ENCODE peak calls at places on chromosome 7, in seven cellular contexts. R is CD8-positive, alpha-beta memory T cell; G is NT2/D1; K is HCT116; M is heart left ventricle; T is HAP-1; H is breast epithelium. C is an unnamed sample.
A peak's percentile ranks its signal among the peaks of the same experiment; 100 is the strongest.

GRCh38 chr7:12820777-12821176 is 133.3 kb downstream of the ARL4A start:
- DNase-seq in R (no peak), G (no peak), K (no peak), M (no peak), T (peak; percentile 18), H (no peak), C (no peak)

GRCh38 chr7:21030237-21030636 is 243.6 kb upstream of the SP8 start:
- DNase-seq in R (no peak), G (peak; percentile 95), K (no peak), M (no peak), T (peak; percentile 79), H (no peak), C (no peak)

GRCh38 chr7:91609525-91609924 is 271.0 kb downstream of the MTERF1 start:
- DNase-seq in R (no peak), G (no peak), K (no peak), M (no peak), T (no peak), H (no peak), C (no peak)

GRCh38 chr7:74013539-74014272 is 14.3 kb upstream of the ELN start:
- DNase-seq in R (no peak), G (no peak), K (no peak), M (no peak), T (no peak), H (no peak), C (no peak)

GRCh38 chr7:2120251-2120660 is 112.5 kb downstream of the MAD1L1 start:
- DNase-seq in R (peak; percentile 80), G (no peak), K (no peak), M (no peak), T (no peak), H (no peak), C (no peak)

GRCh38 chr7:66575398-66575797 is 53.3 kb upstream of the KCTD7 start:
- DNase-seq in R (no peak), G (no peak), K (no peak), M (no peak), T (no peak), H (no peak), C (no peak)

GRCh38 chr7:74280985-74281384 is 8.2 kb upstream of the CLIP2 start:
- DNase-seq in R (no peak), G (no peak), K (no peak), M (no peak), T (no peak), H (no peak), C (no peak)

GRCh38 chr7:105691692-105692564 is 110.6 kb upstream of the EFCAB10 start:
- DNase-seq in R (peak; percentile 85), G (no peak), K (no peak), M (peak; percentile 51), T (peak; percentile 65), H (peak; percentile 77), C (peak; percentile 36)

GRCh38 chr7:123533929-123534382 is 439 bp downstream of the IQUB start:
- DNase-seq in R (peak; percentile 56), G (no peak), K (no peak), M (peak; percentile 21), T (no peak), H (no peak), C (no peak)

GRCh38 chr7:112416127-112416526 is 34.1 kb upstream of the IFRD1 start:
- DNase-seq in R (no peak), G (no peak), K (no peak), M (no peak), T (no peak), H (no peak), C (no peak)

GRCh38 chr7:64602518-64602917 is 39.6 kb upstream of the ZNF680 start:
- DNase-seq in R (no peak), G (no peak), K (no peak), M (no peak), T (no peak), H (no peak), C (no peak)

GRCh38 chr7:49243521-49243920 is 319.2 kb downstream of the CDC14C start:
- DNase-seq in R (no peak), G (no peak), K (no peak), M (no peak), T (peak; percentile 25), H (no peak), C (no peak)

GRCh38 chr7:132061931-132062330 is 505.5 kb upstream of the PODXL start:
- DNase-seq in R (no peak), G (no peak), K (no peak), M (no peak), T (no peak), H (no peak), C (no peak)

GRCh38 chr7:73426016-73426415 is 7.6 kb upstream of the FZD9 start:
- DNase-seq in R (no peak), G (no peak), K (no peak), M (no peak), T (no peak), H (no peak), C (no peak)

DNA sequence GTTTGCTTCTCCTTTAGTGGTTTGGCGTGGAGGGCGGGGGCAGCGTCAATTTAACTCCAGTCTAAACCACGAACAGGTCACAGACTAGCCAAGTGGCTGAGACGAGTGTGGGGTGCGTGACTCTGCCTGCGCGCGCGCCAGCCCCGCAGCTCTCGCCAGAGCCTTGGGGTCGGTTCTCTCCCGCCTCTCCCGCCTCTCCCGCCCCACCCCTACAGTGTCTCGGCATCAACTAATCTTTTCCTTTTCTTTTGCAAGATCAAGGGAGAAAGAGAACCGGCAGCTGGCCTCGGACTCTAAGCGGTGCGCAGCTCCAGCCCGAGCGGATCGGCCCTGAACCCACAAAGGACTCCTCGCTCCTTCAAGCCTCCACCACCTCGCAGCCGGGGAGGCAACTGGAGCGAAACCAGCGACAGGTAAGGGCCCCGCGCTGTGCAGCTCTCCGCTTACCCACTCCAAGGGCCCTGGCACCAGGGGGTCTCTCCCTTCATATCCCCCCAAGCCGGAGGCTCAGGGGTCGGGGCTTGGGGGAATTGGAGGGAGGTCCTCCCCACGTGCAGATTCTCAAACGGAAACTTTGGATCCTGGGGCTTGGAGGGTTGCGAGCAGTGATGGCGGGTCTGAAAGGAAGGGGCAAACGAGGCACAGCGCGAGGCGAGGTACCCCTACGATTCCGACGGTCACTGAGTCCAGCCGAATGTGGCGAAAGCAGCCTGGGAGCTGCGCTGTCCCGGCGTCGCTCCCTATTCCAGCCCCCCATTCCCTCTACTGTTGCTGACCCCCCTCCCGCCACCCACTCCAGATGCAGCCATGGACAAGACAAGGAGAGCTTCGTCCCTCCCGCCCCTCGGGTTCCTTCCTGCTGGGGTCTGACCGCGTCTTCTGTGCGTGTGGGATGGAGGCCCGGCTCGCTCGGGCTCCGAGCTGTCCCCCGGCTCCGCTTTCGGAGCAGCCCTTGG is 832 bp downstream of the CHRM2 start:
- DNase-seq in R (no peak), G (no peak), K (no peak), M (peak; percentile 32), T (no peak), H (no peak), C (no peak)
- H3K4me3 ChIP-seq in R (no peak overlapping the region), G (peak overlapping the region; percentile 36), K (no peak overlapping the region), M (peak overlapping the region; percentile 81), T (no peak overlapping the region), H (no peak overlapping the region), C (no peak overlapping the region)

DNA sequence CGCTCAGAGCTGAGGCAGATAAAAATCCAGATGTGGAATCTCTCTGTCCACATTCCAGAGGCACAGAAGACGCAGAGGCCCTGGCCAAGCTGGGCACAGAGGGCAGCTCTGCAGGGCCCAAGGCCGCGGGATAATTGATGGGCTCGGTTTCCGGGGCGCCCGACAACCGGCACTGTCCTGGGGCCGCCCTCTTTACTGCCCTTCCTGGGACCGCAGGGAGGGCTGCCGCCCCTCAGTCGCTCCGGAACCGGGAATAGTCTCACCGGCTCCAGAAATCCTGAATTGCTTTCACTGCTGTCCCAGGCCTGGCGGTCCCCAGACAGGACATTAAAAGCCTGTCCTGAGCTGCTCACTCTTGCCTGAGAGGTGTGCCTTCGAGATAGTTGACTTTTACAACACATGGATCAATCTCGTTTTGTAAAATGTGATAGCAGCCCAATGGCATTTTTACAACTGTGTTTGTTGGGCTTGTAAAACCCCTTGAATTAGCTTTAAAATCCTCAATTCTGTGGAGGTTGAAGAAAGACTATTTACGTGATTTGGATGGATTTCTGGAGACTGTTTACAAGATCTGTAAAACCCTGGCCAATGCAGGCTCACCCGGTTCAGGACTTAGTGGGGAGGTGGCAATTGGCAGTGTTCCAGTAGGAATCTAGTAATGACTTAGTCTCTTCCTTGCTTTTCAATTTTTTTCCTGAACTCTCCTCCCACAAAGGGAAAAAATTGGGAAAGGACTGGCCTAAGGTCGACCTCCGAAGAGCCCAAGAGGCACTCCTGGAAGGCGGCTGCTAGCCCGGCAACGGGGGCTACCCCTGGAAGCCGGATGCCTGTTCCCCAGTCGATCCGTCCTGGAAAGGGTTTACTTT is 1.4 kb upstream of the HOXA6 start:
- DNase-seq in R (no peak), G (no peak), K (no peak), M (no peak), T (peak; percentile 63), H (peak; percentile 42), C (no peak)
- H3K4me1 ChIP-seq in R (peaks cover 24% of the 10 kb centered on the region), G (peaks cover 3% of the 10 kb centered on the region), K (peaks cover 26% of the 10 kb centered on the region), M (peaks cover 51% of the 10 kb centered on the region), T (peaks cover 20% of the 10 kb centered on the region), H (peaks cover 5% of the 10 kb centered on the region), C (peaks cover 21% of the 10 kb centered on the region)

DNA sequence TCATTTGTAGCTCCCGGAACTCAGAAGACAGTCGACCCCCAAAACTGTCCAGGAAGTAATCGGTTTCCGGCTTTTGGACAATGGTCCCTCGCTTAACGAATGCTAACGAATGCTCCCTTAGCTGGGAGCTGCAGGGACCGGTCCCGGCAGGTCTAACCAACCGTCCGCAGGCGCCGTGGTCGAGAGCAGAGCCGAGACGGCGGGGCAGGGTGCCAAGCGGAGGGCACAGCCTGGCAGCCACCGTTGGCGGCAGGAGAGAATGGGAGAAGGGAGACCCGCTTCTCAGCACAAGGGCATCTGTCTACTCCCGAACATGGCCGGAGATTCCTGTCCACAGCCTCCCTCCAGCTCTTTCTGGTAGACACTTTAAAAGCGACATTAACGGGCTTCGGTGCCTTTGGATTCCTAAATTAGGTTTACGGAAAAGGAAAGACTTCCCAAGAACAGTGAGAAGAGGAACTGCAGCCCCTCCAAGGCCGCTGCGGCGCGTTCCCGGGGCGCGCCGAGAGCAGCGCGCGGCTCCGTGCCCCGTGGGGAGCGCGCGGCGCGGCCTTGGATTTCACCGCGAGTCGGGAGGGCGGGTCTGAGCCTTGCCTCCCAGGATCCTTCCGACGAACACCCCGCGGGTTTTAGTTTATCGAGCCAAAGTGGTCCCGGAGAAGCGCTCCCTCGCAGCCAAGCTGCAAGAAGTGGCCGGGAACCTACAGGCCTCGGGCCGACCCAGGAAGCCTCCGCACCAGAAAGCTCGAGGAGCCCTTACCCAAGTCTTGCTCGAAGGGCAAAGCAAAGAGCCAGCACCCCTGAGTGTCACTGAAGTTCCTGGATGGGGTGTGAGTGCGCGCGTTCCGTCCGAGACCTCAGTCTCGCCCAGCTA is 3.6 kb upstream of the TBX20 start:
- DNase-seq in R (no peak), G (no peak), K (no peak), M (peak; percentile 70), T (no peak), H (no peak), C (no peak)
- H3K27me3 ChIP-seq in R (peaks cover 70% of the 10 kb centered on the region), G (peaks cover 99% of the 10 kb centered on the region), K (peaks cover 4% of the 10 kb centered on the region), M (peaks cover 58% of the 10 kb centered on the region), T (no peaks in the 10 kb centered on the region), H (no peaks in the 10 kb centered on the region), C (no peaks in the 10 kb centered on the region)

DNA sequence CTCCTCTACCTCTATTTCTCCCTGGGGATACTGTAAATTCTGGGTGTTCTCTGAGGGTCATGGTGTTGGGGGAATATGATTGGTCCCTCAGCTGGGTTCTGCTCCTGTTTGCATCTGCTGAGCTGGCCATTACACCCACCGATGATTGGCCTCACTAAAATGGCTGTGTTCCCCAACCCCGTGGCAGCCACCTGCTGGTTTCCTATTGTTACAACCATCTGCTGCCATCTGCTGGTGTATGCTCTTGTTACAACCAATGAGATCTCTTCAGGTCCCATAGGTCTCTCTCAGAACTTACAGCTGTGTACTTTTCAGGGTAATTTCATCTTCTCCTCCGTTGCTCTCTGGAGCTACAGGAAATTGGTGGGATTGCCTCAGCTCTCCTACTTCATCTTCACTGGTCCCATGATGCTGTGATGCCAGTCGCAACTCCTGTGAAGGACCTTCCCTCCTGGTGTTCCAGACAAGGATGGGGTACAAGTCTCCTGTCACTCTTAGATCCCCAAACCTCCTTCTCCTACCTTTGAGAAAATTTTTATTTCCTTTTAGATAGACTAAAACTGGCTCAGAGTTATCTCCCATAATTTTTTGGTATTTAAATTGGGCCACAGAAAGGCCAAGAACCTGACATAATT is 303.5 kb upstream of the SMIM30 start:
- DNase-seq in R (peak; percentile 72), G (peak; percentile 88), K (peak; percentile 88), M (peak; percentile 77), T (peak; percentile 88), H (peak; percentile 61), C (peak; percentile 98)
- H3K4me3 ChIP-seq in R (no peak overlapping the region), G (no peak overlapping the region), K (no peak overlapping the region), M (no peak overlapping the region), T (no peak overlapping the region), H (no peak overlapping the region), C (no peak overlapping the region)

C was measured in tibial nerve.